ENCODE peak calls at places on chromosome 13, in four cellular contexts. P, R, C and Y are unnamed samples.

GRCh38 chr13:113029487-113030258 is 60.7 kb downstream of the MCF2L start:
- DNase-seq in R (no peak), C (peak), P (peak), Y (no peak)

GRCh38 chr13:74288361-74288911 is 154.2 kb upstream of the KLF12 start:
- DNase-seq in C (peak), R (peak), P (no peak), Y (no peak)

GRCh38 chr13:61123533-61124269 is 291.9 kb downstream of the PCDH20 start:
- DNase-seq in C (no peak), R (no peak), P (no peak), Y (no peak)

GRCh38 chr13:93736111-93736510 is 509.5 kb downstream of the GPC6 start:
- DNase-seq in R (no peak), C (no peak), P (no peak), Y (no peak)

GRCh38 chr13:52845766-52846566 is 2.5 kb downstream of the PCDH8 start:
- DNase-seq in P (no peak), C (peak), R (peak), Y (no peak)

GRCh38 chr13:20566424-20566916 is 487 bp upstream of the IFT88 start:
- DNase-seq in C (no peak), P (no peak), R (peak), Y (peak)

GRCh38 chr13:99315186-99315585 is 8.0 kb upstream of the GPR183 start:
- DNase-seq in R (no peak), P (no peak), C (no peak), Y (no peak)

GRCh38 chr13:91362908-91363307 is 15.4 kb downstream of the MIR17HG start:
- DNase-seq in C (no peak), R (no peak), P (no peak), Y (no peak)

GRCh38 chr13:30898070-30898469 is 8.0 kb upstream of the MEDAG start:
- DNase-seq in C (no peak), P (no peak), R (no peak), Y (no peak)

GRCh38 chr13:49649244-49649962 is 21.1 kb downstream of the ARL11 start:
- DNase-seq in P (no peak), C (no peak), R (no peak), Y (no peak)

GRCh38 chr13:70237131-70237530 is 128.9 kb upstream of the KLHL1 start:
- DNase-seq in P (no peak), C (no peak), R (no peak), Y (no peak)

DNA sequence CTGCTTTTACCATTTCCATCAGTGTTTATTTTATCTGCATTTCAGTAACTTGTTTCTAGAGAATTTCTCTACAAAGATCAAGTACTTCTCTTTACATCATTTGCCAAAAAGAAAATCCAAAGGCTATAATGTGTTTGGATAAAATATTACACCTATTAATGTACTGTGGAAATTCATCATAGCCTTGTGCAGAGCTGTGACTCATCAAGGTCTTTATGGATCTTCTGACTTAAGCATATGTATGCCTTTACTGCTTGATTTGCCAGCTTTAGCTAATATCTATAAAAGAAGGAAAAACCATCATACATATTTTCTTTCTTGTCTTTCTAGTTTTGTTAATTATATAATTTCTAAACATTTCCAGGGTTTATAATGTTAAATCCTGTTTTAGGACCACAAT is 9.6 kb upstream of the HTR2A start:
- DNase-seq in C (no peak), P (no peak), R (no peak), Y (no peak)
- TF ChIP-seq CTCF in C (no peak), P (no peak), R (no peak), Y (no peak)

DNA sequence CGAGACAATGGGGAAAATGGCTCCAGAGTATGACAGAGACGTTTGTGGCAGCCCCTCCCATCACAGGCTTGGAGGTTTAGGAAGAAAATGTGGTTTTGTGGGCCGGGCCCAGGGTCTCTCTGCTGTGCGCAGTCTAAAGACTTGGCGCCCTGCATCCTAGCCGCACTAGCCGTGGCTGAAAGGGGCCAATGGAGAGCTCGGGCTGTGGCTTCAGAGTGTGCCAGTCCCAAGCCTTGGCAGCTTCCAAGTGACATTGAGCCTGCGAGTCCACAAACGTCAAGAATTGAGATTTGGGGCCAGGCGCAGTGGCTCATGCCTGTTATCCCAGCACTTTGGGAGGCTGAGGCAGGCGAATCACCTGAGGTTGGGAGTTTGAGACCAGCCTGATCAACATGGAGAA is 513.1 kb downstream of the PCDH17 start:
- DNase-seq in P (no peak), R (no peak), C (no peak), Y (no peak)
- TF ChIP-seq CTCF in P (no peak), R (no peak), C (no peak), Y (no peak)

GRCh38 chr13:103788061-103788652 is 721.9 kb upstream of the SLC10A2 start:
- DNase-seq in R (no peak), P (peak), C (peak), Y (peak)
- TF ChIP-seq CTCF in R (no peak), P (peak), C (no peak), Y (peak)

GRCh38 chr13:110868631-110869165 is 46.2 kb downstream of the ANKRD10 start:
- DNase-seq in R (no peak), P (no peak), C (no peak), Y (no peak)

GRCh38 chr13:110869231-110869804 is 45.6 kb downstream of the ANKRD10 start:
- DNase-seq in P (peak), R (no peak), C (no peak), Y (no peak)

GRCh38 chr13:110872034-110872767 is 42.7 kb downstream of the ANKRD10 start:
- DNase-seq in P (no peak), C (no peak), R (no peak), Y (no peak)

GRCh38 chr13:110867380-110867779 is 47.5 kb downstream of the ANKRD10 start:
- DNase-seq in C (no peak), R (no peak), P (no peak), Y (no peak)

GRCh38 chr13:110869805-110870706 is 44.8 kb downstream of the ANKRD10 start:
- DNase-seq in C (peak), P (peak), R (peak), Y (peak)
- TF ChIP-seq CTCF in C (no peak), P (no peak), R (no peak), Y (peak)

GRCh38 chr13:47610687-47611086 is 390.4 kb downstream of the SUCLA2 start:
- DNase-seq in P (no peak), R (no peak), C (no peak), Y (no peak)

DNA sequence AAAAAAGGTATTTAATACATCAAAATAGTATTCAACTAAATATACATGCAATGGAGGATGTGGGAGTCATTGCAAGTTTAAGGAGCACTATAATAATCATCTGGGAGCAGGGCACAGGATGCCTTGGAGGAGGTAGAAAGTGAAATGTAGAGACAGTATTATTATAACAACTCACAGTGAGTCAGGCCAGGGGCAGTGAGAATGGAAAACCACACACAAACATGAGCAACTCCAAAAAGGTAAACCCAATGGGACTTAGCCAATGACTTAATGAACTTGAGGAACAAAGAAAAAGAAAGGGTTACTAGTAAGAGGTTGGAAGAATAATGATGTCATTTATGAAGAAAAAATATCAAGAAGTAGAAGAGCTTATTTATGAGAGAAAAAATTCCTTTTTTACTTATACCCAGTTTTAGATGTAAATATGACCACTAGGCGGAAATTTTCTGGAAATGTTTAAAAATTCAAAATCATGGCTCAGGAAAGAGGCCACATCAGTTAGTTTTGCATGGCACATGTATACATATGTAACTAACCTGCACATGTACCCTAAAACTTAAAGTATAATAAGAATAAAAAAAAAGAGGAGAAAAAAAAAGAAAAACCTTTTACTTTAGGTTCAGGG is 389.3 kb downstream of the SUCLA2 start:
- DNase-seq in C (no peak), R (no peak), P (no peak), Y (no peak)
- TF ChIP-seq CTCF in C (no peak), R (no peak), P (no peak), Y (no peak)

GRCh38 chr13:78491978-78492377 is 111.4 kb downstream of the POU4F1 start:
- DNase-seq in C (no peak), R (no peak), P (no peak), Y (no peak)

DNA sequence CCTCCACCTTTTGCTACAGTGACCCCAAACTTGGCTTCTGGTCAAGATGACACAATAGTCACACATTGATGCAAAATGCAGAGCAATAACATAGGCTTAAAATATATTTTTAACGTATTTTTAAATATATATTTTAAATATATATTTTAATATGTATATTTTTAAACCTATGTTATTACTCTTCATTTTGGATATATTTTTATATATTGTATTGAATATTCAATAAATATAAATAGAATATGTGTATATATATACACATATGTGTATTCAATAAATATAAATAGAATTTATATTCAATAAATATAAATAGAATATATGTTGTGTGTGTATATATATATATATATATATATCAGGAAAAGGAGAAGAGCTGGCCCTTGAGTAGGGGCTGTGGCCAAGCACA is 115.6 kb downstream of the POU4F1 start:
- DNase-seq in R (no peak), C (no peak), P (no peak), Y (no peak)
- TF ChIP-seq CTCF in R (no peak), C (no peak), P (no peak), Y (no peak)

GRCh38 chr13:102773441-102774209 is at the start of gene TEX30:
- DNase-seq in R (peak), C (peak), P (peak), Y (peak)
- TF ChIP-seq CTCF in R (no peak), C (no peak), P (no peak), Y (no peak)

DNA sequence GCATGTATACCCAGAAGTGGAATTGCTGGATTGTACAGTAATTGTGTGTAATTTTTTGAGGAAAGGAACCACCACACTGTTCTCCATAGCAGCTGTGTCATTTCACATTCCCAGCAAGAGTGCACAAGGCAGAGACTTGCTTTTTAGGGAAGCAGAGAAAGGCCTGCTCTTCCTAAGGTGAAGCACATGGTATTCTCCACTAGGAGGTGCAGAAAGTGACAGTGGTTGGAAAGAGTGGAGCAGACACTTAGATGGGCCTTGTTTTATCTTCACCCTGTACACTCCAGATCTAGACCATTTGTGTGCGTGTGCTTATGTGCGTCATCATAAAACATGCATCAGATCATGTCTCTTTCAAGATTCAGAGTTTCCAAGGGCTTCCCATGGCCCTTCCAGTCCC is 35.0 kb downstream of the FAM124A start:
- DNase-seq in R (no peak), P (no peak), C (no peak), Y (no peak)
- TF ChIP-seq CTCF in R (no peak), P (no peak), C (no peak), Y (peak)

GRCh38 chr13:38429916-38430315 is 80.3 kb downstream of the UFM1 start:
- DNase-seq in P (no peak), C (no peak), R (no peak), Y (no peak)
- TF ChIP-seq CTCF in P (no peak), C (no peak), R (no peak), Y (no peak)